ENCODE peak calls at places on chromosome 15, in eight cellular contexts. I is activated gamma-delta T cell treated with Interleukin-2 at 50 U/mL for 16 hours; C is COLO829; F is AG09319; R is CD4-positive, alpha-beta T cell; G is B cell; Z is kidney epithelial cell; V is activated CD8-positive, alpha-beta memory T cell treated with anti-CD3 and anti-CD28 coated beads for 1 hour. S is an unnamed sample.
A peak's percentile ranks its signal among the peaks of the same experiment; 100 is the strongest.

GRCh38 chr15:29871401-29871800 is 49.1 kb upstream of the TJP1 start:
- DNase-seq in I (no peak), C (no peak), F (no peak), R (no peak), G (no peak), Z (no peak), V (no peak), S (no peak)

GRCh38 chr15:83644453-83644852 is 9.5 kb upstream of the ADAMTSL3 start:
- DNase-seq in I (no peak), C (no peak), F (no peak), R (no peak), G (no peak), Z (no peak), V (no peak), S (no peak)

GRCh38 chr15:68672781-68673205 is 94.0 kb downstream of the CORO2B start:
- DNase-seq in I (no peak), C (no peak), F (no peak), R (no peak), G (no peak), Z (no peak), V (no peak), S (no peak)

GRCh38 chr15:43977072-43977884 is 150.5 kb downstream of the WDR76 start:
- DNase-seq in I (peak; percentile 36), C (no peak), F (no peak), R (no peak), G (no peak), Z (no peak), V (no peak), S (no peak)

GRCh38 chr15:69824075-69824876 is 273.4 kb downstream of the TLE3 start:
- DNase-seq in I (no peak), C (no peak), F (no peak), R (no peak), G (no peak), Z (no peak), V (no peak), S (no peak)

GRCh38 chr15:75156306-75157215 is 45.1 kb upstream of the C15orf39 start:
- DNase-seq in I (no peak), C (no peak), F (no peak), R (no peak), G (no peak), Z (no peak), V (no peak), S (no peak)

GRCh38 chr15:31344824-31345605 is 18.4 kb downstream of the KLF13 start:
- DNase-seq in I (no peak), C (no peak), F (no peak), R (no peak), G (peak; percentile 54), Z (no peak), V (no peak), S (no peak)

GRCh38 chr15:67510597-67511225 is 10.2 kb upstream of the C15orf61 start:
- DNase-seq in I (no peak), C (no peak), F (peak; percentile 44), R (no peak), G (no peak), Z (no peak), V (no peak), S (peak; percentile 65)

GRCh38 chr15:60424006-60424405 is 26.2 kb upstream of the ANXA2 start:
- DNase-seq in I (no peak), C (no peak), F (no peak), R (no peak), G (no peak), Z (no peak), V (no peak), S (no peak)

GRCh38 chr15:34084086-34084485 is 17.6 kb downstream of the EMC7 start:
- DNase-seq in I (no peak), C (no peak), F (no peak), R (no peak), G (no peak), Z (no peak), V (no peak), S (peak; percentile 82)

GRCh38 chr15:25784876-25785642 is 78.1 kb downstream of the ATP10A start:
- DNase-seq in I (no peak), C (no peak), F (no peak), R (no peak), G (no peak), Z (no peak), V (no peak), S (peak; percentile 50)

GRCh38 chr15:28107894-28108255 is 8.8 kb upstream of the OCA2 start:
- DNase-seq in I (no peak), C (no peak), F (no peak), R (no peak), G (no peak), Z (no peak), V (no peak), S (no peak)

GRCh38 chr15:36831915-36832310 is 252.5 kb downstream of the CDIN1 start:
- DNase-seq in I (no peak), C (no peak), F (no peak), R (no peak), G (no peak), Z (no peak), V (no peak), S (no peak)

GRCh38 chr15:48592221-48592731 is 53.2 kb downstream of the FBN1 start:
- DNase-seq in I (no peak), C (no peak), F (peak; percentile 84), R (no peak), G (no peak), Z (peak; percentile 37), V (no peak), S (peak; percentile 85)

GRCh38 chr15:95345867-95346266 is 984.6 kb upstream of the NR2F2 start:
- DNase-seq in I (no peak), C (no peak), F (no peak), R (no peak), G (no peak), Z (no peak), V (no peak), S (no peak)

GRCh38 chr15:71103102-71103676 is 12.1 kb upstream of the THSD4 start:
- DNase-seq in I (no peak), C (no peak), F (no peak), R (no peak), G (no peak), Z (no peak), V (no peak), S (peak; percentile 35)

GRCh38 chr15:71538181-71538580 is 272.2 kb upstream of the NR2E3 start:
- DNase-seq in I (no peak), C (no peak), F (no peak), R (no peak), G (no peak), Z (no peak), V (no peak), S (no peak)

GRCh38 chr15:60184579-60184978 is 180.5 kb downstream of the FOXB1 start:
- DNase-seq in I (no peak), C (no peak), F (no peak), R (no peak), G (no peak), Z (no peak), V (no peak), S (no peak)

S was measured in fibroblast of gingiva.